ENCODE peak calls at places on chromosome 13, in ten cellular contexts. S, I, N, K, P, X, Q, B, Z and G are unnamed samples.

GRCh38 chr13:27481766-27482165 is 31.4 kb upstream of the MTIF3 start:
- DNase-seq in S (no peak), I (no peak), N (no peak), K (no peak), P (peak), X (no peak), Q (peak), B (no peak), Z (peak), G (no peak)

GRCh38 chr13:95614641-95615245 is 29.8 kb downstream of the DZIP1 start:
- DNase-seq in S (no peak), I (no peak), N (no peak), K (no peak), P (no peak), X (no peak), Q (no peak), B (no peak), Z (no peak), G (no peak)

GRCh38 chr13:102012299-102013293 is 389.3 kb downstream of the FGF14 start:
- DNase-seq in S (no peak), I (peak), N (no peak), K (no peak), P (no peak), X (peak), Q (no peak), B (no peak), Z (no peak), G (no peak)

GRCh38 chr13:31442605-31443004 is 242.8 kb downstream of the B3GLCT start:
- DNase-seq in S (no peak), I (no peak), N (no peak), K (no peak), P (no peak), X (no peak), Q (no peak), B (no peak), Z (no peak), G (no peak)

GRCh38 chr13:38394777-38395504 is 45.3 kb downstream of the UFM1 start:
- DNase-seq in S (no peak), I (no peak), N (no peak), K (no peak), P (no peak), X (no peak), Q (no peak), B (no peak), Z (peak), G (no peak)

GRCh38 chr13:77698211-77699058 is 948 bp downstream of the SLAIN1 start:
- DNase-seq in S (peak), I (peak), N (no peak), K (no peak), P (peak), X (no peak), Q (peak), B (peak), Z (peak), G (peak)

GRCh38 chr13:99354371-99354951 is 47.3 kb upstream of the GPR183 start:
- DNase-seq in S (no peak), I (no peak), N (no peak), K (no peak), P (no peak), X (no peak), Q (peak), B (no peak), Z (no peak), G (no peak)

GRCh38 chr13:57630661-57631606 is 610 bp upstream of the PCDH17 start:
- DNase-seq in S (peak), I (no peak), N (no peak), K (no peak), P (peak), X (no peak), Q (peak), B (no peak), Z (peak), G (peak)

GRCh38 chr13:75294110-75294509 is 187.9 kb downstream of the TBC1D4 start:
- DNase-seq in S (no peak), I (no peak), N (no peak), K (no peak), P (no peak), X (no peak), Q (no peak), B (no peak), Z (no peak), G (no peak)

GRCh38 chr13:91155512-91156114 is 191.9 kb upstream of the MIR17HG start:
- DNase-seq in S (no peak), I (no peak), N (no peak), K (no peak), P (no peak), X (no peak), Q (no peak), B (no peak), Z (peak), G (no peak)

GRCh38 chr13:21034602-21035190 is 26.7 kb downstream of the LATS2 start:
- DNase-seq in S (no peak), I (peak), N (no peak), K (no peak), P (no peak), X (no peak), Q (no peak), B (no peak), Z (peak), G (no peak)

GRCh38 chr13:97295279-97296182 is 73.4 kb downstream of the MBNL2 start:
- DNase-seq in S (no peak), I (no peak), N (no peak), K (no peak), P (no peak), X (no peak), Q (no peak), B (no peak), Z (no peak), G (no peak)

GRCh38 chr13:30375436-30375835 is 46.9 kb upstream of the UBE2L5 start:
- DNase-seq in S (no peak), I (no peak), N (no peak), K (no peak), P (no peak), X (no peak), Q (no peak), B (no peak), Z (no peak), G (no peak)

GRCh38 chr13:32023698-32024097 is 7.9 kb upstream of the FRY start:
- DNase-seq in S (no peak), I (no peak), N (no peak), K (no peak), P (no peak), X (no peak), Q (no peak), B (no peak), Z (no peak), G (no peak)

GRCh38 chr13:95745752-95746151 is 68.8 kb downstream of the DNAJC3 start:
- DNase-seq in S (no peak), I (no peak), N (no peak), K (no peak), P (no peak), X (no peak), Q (no peak), B (no peak), Z (peak), G (no peak)

GRCh38 chr13:77388944-77389616 is 62.2 kb upstream of the MYCBP2 start:
- DNase-seq in S (no peak), I (no peak), N (no peak), K (no peak), P (no peak), X (no peak), Q (no peak), B (no peak), Z (no peak), G (peak)

GRCh38 chr13:109745060-109745459 is 41.3 kb downstream of the IRS2 start:
- DNase-seq in S (no peak), I (no peak), N (no peak), K (no peak), P (no peak), X (no peak), Q (no peak), B (no peak), Z (no peak), G (no peak)

GRCh38 chr13:110265682-110266430 is 41.1 kb downstream of the COL4A1 start:
- DNase-seq in S (no peak), I (peak), N (no peak), K (no peak), P (no peak), X (peak), Q (no peak), B (no peak), Z (peak), G (no peak)

GRCh38 chr13:75347457-75347856 is 134.5 kb downstream of the TBC1D4 start:
- DNase-seq in S (no peak), I (no peak), N (no peak), K (no peak), P (no peak), X (no peak), Q (no peak), B (no peak), Z (no peak), G (no peak)

GRCh38 chr13:108915095-108915633 is 285.8 kb downstream of the MYO16 start:
- DNase-seq in S (no peak), I (no peak), N (no peak), K (no peak), P (no peak), X (no peak), Q (no peak), B (no peak), Z (peak), G (no peak)

GRCh38 chr13:73018336-73018735 is 40.5 kb upstream of the KLF5 start:
- DNase-seq in S (no peak), I (no peak), N (no peak), K (no peak), P (no peak), X (no peak), Q (no peak), B (no peak), Z (no peak), G (no peak)

GRCh38 chr13:50588736-50589135 is 254.8 kb downstream of the DLEU7 start:
- DNase-seq in S (no peak), I (no peak), N (no peak), K (no peak), P (no peak), X (no peak), Q (no peak), B (no peak), Z (no peak), G (no peak)